ENCODE peak calls at places on chromosome 14, in four cellular contexts. S, L, E and V are unnamed samples.

GRCh38 chr14:104143521-104144452 is 5.4 kb downstream of the KIF26A start:
- DNase-seq in S (no peak), L (no peak), E (no peak), V (peak)

GRCh38 chr14:31109257-31109656 is 83.1 kb upstream of the STRN3 start:
- DNase-seq in S (no peak), L (no peak), E (no peak), V (no peak)

GRCh38 chr14:90900712-90901111 is 84.5 kb upstream of the TTC7B start:
- DNase-seq in S (no peak), L (no peak), E (no peak), V (no peak)

GRCh38 chr14:59347511-59347900 is 117.7 kb downstream of the GPR135 start:
- DNase-seq in S (no peak), L (no peak), E (no peak), V (no peak)

GRCh38 chr14:74217672-74218448 is 21.4 kb upstream of the VSX2 start:
- DNase-seq in S (no peak), L (peak), E (peak), V (no peak)

GRCh38 chr14:90495357-90496276 is 98.8 kb downstream of the CALM1 start:
- DNase-seq in S (no peak), L (peak), E (peak), V (no peak)

GRCh38 chr14:73833530-73834257 is 17.9 kb upstream of the PTGR2 start:
- DNase-seq in S (no peak), L (peak), E (no peak), V (no peak)

GRCh38 chr14:75559451-75560187 is 18.8 kb upstream of the FLVCR2 start:
- DNase-seq in S (no peak), L (no peak), E (no peak), V (no peak)

GRCh38 chr14:67418368-67419174 is 6.6 kb upstream of the PLEK2 start:
- DNase-seq in S (no peak), L (no peak), E (peak), V (no peak)

GRCh38 chr14:82190812-82191211 is 657.2 kb upstream of the SEL1L start:
- DNase-seq in S (no peak), L (no peak), E (no peak), V (no peak)

GRCh38 chr14:31933716-31934115 is 143.4 kb upstream of the ARHGAP5 start:
- DNase-seq in S (no peak), L (no peak), E (no peak), V (no peak)

GRCh38 chr14:20836668-20837338 is 34.2 kb upstream of the RNASE1 start:
- DNase-seq in S (no peak), L (peak), E (peak), V (no peak)
- TF ChIP-seq EP300 in S (no peak), L (no peak), E (no peak), V (no peak)

GRCh38 chr14:65098586-65098985 is 3.7 kb downstream of the MAX start:
- DNase-seq in S (peak), L (no peak), E (no peak), V (no peak)

GRCh38 chr14:65092340-65092739 is 10.0 kb downstream of the MAX start:
- DNase-seq in S (no peak), L (no peak), E (no peak), V (no peak)

GRCh38 chr14:65100905-65101541 is 1.3 kb downstream of the MAX start:
- DNase-seq in S (no peak), L (no peak), E (no peak), V (no peak)

GRCh38 chr14:65096323-65097089 is 5.8 kb downstream of the MAX start:
- DNase-seq in S (no peak), L (no peak), E (peak), V (no peak)

GRCh38 chr14:65095633-65096205 is 6.6 kb downstream of the MAX start:
- DNase-seq in S (no peak), L (no peak), E (peak), V (no peak)
- TF ChIP-seq POLR2AphosphoS5 in S (no peak), L (no peak), E (no peak), V (no peak)

DNA sequence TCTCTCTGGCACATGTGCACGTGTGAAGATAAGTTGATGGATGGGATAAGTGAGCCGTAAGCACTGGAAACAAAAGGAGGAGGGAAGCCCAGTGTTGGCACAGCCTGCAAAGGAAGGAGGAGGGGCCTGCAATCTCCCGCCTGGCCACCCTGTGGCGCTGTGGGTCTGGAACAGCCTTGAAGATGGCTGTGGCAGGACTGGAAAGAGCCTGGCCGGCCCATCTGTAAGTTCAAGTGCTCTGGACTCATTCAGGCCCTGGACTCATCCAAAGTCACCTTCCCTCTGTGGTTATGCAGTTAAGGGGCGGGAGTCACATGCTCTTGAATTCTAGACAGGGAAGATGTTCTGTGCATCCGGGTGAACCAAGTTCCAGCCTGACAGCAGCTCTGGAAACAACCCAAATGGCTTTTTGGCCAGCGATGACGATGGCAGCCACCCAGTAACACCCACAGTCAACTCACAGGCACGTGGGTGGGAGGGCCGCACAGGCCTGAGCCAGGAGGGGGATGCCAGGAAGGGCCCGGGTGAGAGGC is 50.4 kb downstream of the CHGA start:
- DNase-seq in S (no peak), L (peak), E (peak), V (peak)
- TF ChIP-seq EP300 in S (no peak), L (no peak), E (no peak), V (no peak)

GRCh38 chr14:99881011-99881410 is 87.8 kb downstream of the EML1 start:
- DNase-seq in S (no peak), L (no peak), E (no peak), V (no peak)

GRCh38 chr14:99885649-99885958 is 92.4 kb downstream of the EML1 start:
- DNase-seq in S (no peak), L (no peak), E (no peak), V (no peak)

GRCh38 chr14:99887407-99887806 is 94.2 kb downstream of the EML1 start:
- DNase-seq in S (no peak), L (no peak), E (no peak), V (no peak)

GRCh38 chr14:99883866-99884650 is 90.8 kb downstream of the EML1 start:
- DNase-seq in S (no peak), L (no peak), E (no peak), V (no peak)

GRCh38 chr14:99884834-99885648 is 91.8 kb downstream of the EML1 start:
- DNase-seq in S (peak), L (peak), E (peak), V (no peak)
- TF ChIP-seq POLR2AphosphoS5 in S (no peak), L (no peak), E (no peak), V (no peak)

GRCh38 chr14:102510616-102511520 is 1.3 kb upstream of the ANKRD9 start:
- DNase-seq in S (no peak), L (peak), E (peak), V (no peak)

GRCh38 chr14:102513899-102514772 is 4.6 kb upstream of the ANKRD9 start:
- DNase-seq in S (no peak), L (no peak), E (no peak), V (no peak)

GRCh38 chr14:102514987-102515733 is 5.6 kb upstream of the ANKRD9 start:
- DNase-seq in S (no peak), L (no peak), E (no peak), V (no peak)

GRCh38 chr14:102511538-102511937 is 2.0 kb upstream of the ANKRD9 start:
- DNase-seq in S (no peak), L (no peak), E (no peak), V (no peak)

DNA sequence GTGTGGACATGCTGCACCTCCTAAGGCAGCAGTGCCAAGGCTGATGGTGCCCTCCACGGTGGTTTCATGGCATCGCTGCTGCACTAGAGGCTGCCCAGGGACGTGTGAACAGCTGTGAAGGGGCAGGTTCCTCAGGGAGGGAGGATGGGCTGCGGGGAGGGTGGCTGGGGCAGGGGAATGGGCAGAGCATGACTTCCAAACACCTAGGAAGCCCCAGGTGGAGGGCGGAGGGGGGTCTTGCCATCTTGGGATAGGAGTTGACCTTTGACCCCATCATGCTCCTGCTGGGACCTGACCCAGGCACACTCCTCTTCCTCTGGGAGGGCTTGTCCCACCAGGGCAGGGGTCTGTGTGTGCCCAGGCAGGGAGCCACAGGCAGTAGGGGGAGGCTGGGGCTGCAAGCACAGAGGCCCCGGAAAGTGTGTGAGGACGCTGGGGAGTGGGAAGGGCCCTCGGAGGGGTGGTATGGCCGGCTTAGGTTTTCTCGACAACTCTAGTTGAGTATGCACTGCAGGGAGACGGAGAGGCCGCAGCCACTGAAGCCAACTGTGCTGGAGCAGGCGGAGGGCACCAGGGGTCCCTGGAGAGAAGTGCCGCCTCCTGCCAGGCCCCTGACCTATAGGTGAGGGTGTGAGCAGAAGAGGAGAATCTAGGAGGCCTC is 3.3 kb upstream of the ANKRD9 start:
- DNase-seq in S (no peak), L (no peak), E (no peak), V (no peak)
- TF ChIP-seq EP300 in S (no peak), L (no peak), E (no peak), V (no peak)